ENCODE peak calls at places on chromosome 5, in four cellular contexts. A, O, C and L are unnamed samples.

GRCh38 chr5:15446552-15446951 is 53.4 kb upstream of the FBXL7 start:
- DNase-seq in A (no peak), O (no peak), C (no peak), L (no peak)

GRCh38 chr5:104774372-104774771 is 1211.8 kb upstream of the NUDT12 start:
- DNase-seq in A (no peak), C (no peak), O (no peak), L (no peak)

GRCh38 chr5:55920784-55921183 is 69.6 kb downstream of the IL31RA start:
- DNase-seq in O (no peak), C (no peak), A (no peak), L (no peak)

GRCh38 chr5:175444060-175444904 is at the start of gene DRD1:
- DNase-seq in O (peak; percentile 82), A (no peak), C (peak; percentile 56), L (peak; percentile 74)

GRCh38 chr5:83654427-83654994 is 66.1 kb downstream of the HAPLN1 start:
- DNase-seq in C (no peak), O (no peak), A (no peak), L (no peak)

GRCh38 chr5:82620957-82621600 is 342.9 kb upstream of the RPS23 start:
- DNase-seq in O (no peak), C (no peak), A (no peak), L (no peak)

GRCh38 chr5:77168884-77169254 is 41.6 kb upstream of the PDE8B start:
- DNase-seq in A (no peak), O (no peak), C (no peak), L (no peak)

GRCh38 chr5:167665841-167666375 is 625.5 kb upstream of the WWC1 start:
- DNase-seq in A (no peak), C (no peak), O (no peak), L (no peak)

GRCh38 chr5:29795253-29795652 is 1398.2 kb upstream of the CDH6 start:
- DNase-seq in O (no peak), A (no peak), C (no peak), L (no peak)

GRCh38 chr5:68320094-68320986 is 104.8 kb downstream of the PIK3R1 start:
- DNase-seq in C (no peak), O (no peak), A (peak; percentile 59), L (no peak)

GRCh38 chr5:177023247-177023703 is 779 bp downstream of the ZNF346 start:
- DNase-seq in A (peak; percentile 18), O (no peak), C (no peak), L (no peak)

GRCh38 chr5:2598503-2598902 is 153.0 kb downstream of the IRX2 start:
- DNase-seq in O (no peak), A (no peak), C (no peak), L (no peak)

GRCh38 chr5:35466746-35467145 is 150.9 kb upstream of the SPEF2 start:
- DNase-seq in O (no peak), C (no peak), A (peak; percentile 60), L (no peak)

DNA sequence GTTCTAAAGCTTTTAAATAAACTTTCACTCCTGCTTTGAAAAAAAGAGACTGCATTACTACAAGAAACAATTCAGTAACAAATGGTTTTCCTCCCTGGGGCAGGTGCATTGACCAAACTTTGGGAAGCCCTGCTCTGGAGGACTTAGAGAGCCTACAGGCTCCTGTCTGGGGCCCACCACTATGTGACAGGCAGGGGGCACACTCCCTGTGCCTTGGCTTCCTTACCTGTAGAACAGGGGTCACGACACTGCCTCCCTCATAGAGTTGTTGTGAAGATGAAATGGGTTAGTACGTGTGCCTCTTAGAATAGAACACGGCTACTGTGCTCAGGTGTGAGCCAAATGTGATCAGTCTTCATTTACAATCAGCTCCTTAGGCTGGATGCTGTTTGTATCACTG is 130.1 kb downstream of the GPBP1 start:
- DNase-seq in C (no peak), O (peak; percentile 60), A (no peak), L (no peak)
- TF ChIP-seq CTCF in C (no peak), O (peak; percentile 65), A (no peak), L (no peak)

GRCh38 chr5:62717211-62717927 is 138.8 kb downstream of the LRRC70 start:
- DNase-seq in A (no peak), C (no peak), O (no peak), L (no peak)

GRCh38 chr5:62722360-62722759 is 143.7 kb downstream of the LRRC70 start:
- DNase-seq in A (no peak), C (no peak), O (peak; percentile 32), L (no peak)

GRCh38 chr5:62718368-62718767 is 139.7 kb downstream of the LRRC70 start:
- DNase-seq in A (no peak), O (peak; percentile 49), C (no peak), L (no peak)

GRCh38 chr5:62719061-62719730 is 140.6 kb downstream of the LRRC70 start:
- DNase-seq in A (no peak), C (no peak), O (no peak), L (no peak)

DNA sequence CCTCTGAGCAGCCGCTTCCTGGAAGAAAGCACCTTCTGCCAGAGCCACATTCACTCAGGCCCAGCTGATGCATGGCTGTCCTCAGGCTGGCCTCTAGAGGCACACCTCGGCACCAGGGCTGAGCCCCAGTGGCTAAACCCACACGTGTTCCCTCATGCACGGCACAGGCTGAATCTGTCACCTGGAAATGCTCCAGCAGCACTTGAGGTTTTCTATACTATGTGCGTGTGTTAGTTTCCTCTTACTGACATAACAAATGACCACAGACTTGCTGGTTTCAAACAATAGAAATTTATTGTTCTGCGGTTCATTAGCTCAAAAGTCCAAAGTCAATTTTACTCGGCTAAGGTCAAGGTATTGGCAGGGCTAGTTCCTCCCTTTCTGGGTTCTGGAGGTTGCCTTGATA is 141.4 kb downstream of the LRRC70 start:
- DNase-seq in A (no peak), C (no peak), O (peak; percentile 76), L (peak; percentile 71)
- TF ChIP-seq CTCF in A (peak; percentile 24), C (no peak), O (peak; percentile 59), L (peak; percentile 60)

DNA sequence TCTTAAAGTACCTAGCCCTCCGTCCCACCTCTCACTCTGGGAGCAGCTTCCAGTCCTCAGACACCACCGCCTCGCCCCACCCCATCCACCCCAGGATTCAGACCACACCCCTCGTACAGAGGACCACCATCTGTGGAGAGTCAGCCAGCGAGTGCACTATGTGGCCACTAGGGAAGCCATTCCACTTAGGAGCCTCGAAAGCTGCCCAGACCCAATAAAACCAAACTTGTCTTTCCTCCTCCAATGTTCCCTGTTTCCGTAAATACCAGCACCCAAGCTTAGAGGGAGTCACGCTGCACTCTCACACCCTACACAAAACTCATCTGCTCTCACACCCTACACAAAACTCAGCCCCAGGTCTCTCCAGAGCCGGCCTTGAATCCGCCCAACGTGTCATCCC is 1.9 kb downstream of the GCNT4 start:
- DNase-seq in O (peak; percentile 77), A (no peak), C (no peak), L (no peak)
- TF ChIP-seq CTCF in O (peak; percentile 48), A (peak; percentile 15), C (no peak), L (peak; percentile 50)

GRCh38 chr5:116157902-116158301 is 73.1 kb downstream of the COMMD10 start:
- DNase-seq in O (no peak), A (no peak), C (no peak), L (no peak)

GRCh38 chr5:116154931-116155330 is 70.1 kb downstream of the COMMD10 start:
- DNase-seq in A (no peak), C (no peak), O (no peak), L (no peak)

GRCh38 chr5:116154252-116154651 is 69.4 kb downstream of the COMMD10 start:
- DNase-seq in A (no peak), O (no peak), C (no peak), L (no peak)

GRCh38 chr5:116153687-116154174 is 68.9 kb downstream of the COMMD10 start:
- DNase-seq in O (no peak), A (no peak), C (no peak), L (no peak)

DNA sequence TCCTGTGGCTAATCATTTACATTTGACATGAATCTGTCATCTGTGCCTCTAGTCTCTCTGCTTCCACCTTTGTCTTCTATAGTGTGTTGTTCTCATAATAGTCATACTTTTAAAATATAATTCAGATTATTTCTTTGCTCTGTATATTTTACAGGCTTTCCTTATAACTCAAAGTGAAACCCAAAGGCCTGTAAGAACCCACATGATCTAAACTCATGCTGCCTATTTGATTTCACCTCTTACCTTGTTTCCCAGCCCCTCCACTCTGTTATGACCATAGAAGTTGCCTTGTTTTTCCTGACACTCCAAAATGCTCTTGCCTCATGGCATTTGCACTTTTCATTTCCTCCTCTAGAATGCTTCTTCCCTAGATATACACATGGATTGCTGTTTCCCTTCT is 74.2 kb downstream of the COMMD10 start:
- DNase-seq in A (no peak), O (no peak), C (no peak), L (no peak)
- TF ChIP-seq CTCF in A (no peak), O (no peak), C (no peak), L (no peak)

GRCh38 chr5:42001673-42002072 is 76.6 kb downstream of the FBXO4 start:
- DNase-seq in C (no peak), A (no peak), O (peak; percentile 24), L (no peak)
- TF ChIP-seq CTCF in C (no peak), A (no peak), O (peak; percentile 39), L (no peak)

DNA sequence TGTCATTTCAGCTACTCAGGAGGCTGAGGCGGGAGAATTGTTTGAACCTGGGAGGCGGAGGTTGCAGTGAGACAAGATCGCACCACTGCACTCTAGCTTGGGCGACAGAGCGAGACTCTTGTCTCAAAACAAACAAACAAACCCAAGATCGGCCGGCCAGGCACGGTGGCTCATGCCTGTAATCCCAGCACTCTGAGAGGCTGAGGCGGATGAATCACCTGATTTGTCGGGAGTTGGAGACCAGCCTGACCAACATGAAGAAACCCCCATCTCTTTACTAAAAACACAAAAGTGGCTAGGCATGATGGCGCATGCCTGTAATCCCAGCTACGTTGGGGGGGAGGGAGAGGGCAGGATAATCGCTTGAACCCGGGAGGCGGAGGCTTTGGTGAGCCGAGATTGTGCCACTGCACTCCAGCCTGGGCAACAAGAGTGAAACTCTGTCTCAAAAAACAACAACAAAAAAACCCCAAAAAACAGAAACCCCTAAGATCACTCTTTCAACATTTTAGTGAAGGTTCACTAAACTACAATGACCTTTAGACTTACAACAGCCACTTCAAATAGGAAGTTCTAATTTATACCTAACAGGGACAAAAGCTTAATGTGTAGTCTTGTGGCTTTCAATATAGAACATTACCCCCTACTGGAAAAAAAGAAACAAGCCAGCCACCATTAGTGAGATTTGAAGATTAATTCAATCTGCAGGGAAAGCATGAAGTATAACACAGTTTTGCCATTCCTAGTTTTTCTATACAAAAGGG is 7.0 kb downstream of the HSPA9 start:
- DNase-seq in O (no peak), A (no peak), C (no peak), L (no peak)
- TF ChIP-seq CTCF in O (no peak), A (no peak), C (no peak), L (peak; percentile 39)

DNA sequence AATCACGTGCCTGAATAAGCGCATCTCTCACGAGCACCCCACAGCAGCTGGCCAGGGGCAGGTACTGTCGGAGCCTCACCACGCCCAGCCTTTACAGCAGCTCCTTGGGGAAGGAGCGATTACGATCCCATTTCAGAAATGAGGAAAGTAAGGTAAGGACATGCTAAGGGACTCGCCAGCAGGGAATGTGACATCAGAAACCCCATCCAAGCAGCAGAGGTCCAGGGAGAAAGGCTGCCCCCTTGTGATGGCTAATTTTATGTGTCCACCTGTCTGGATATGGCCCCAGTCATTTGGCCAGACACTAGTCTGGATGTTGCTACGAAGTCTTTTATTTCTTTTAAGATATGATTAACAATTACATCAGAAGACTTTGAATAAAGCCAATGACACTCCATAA is 77.3 kb downstream of the UBE2QL1 start:
- DNase-seq in C (no peak), A (peak; percentile 41), O (peak; percentile 61), L (no peak)
- TF ChIP-seq CTCF in C (no peak), A (peak; percentile 46), O (peak; percentile 67), L (peak; percentile 69)